ENCODE peak calls at places on chromosomes 13 and 19, in four cellular contexts. One of them, this sample, is unnamed.

GRCh38 chr19:18719541-18719940 is 36.1 kb downstream of the CRTC1 start:
- DNase-seq in caudate nucleus: no peak
- DNase-seq in CD4-positive, alpha-beta memory T cell: no peak
- DNase-seq in PC-3: no peak
- DNase-seq in this sample: no peak

GRCh38 chr13:24997367-24997967 is 98.5 kb upstream of the PABPC3 start:
- DNase-seq in caudate nucleus: no peak
- DNase-seq in CD4-positive, alpha-beta memory T cell: peak
- DNase-seq in PC-3: peak
- DNase-seq in this sample: no peak

GRCh38 chr13:78600317-78600899 is 2.9 kb downstream of the POU4F1 start:
- DNase-seq in CD4-positive, alpha-beta memory T cell: no peak
- DNase-seq in PC-3: no peak
- DNase-seq in caudate nucleus: no peak
- DNase-seq in this sample: no peak

GRCh38 chr19:50669319-50670101 is 20.3 kb downstream of the C19orf81 start:
- DNase-seq in caudate nucleus: no peak
- DNase-seq in PC-3: peak
- DNase-seq in CD4-positive, alpha-beta memory T cell: peak
- DNase-seq in this sample: no peak

GRCh38 chr13:106533101-106533939 is 2.1 kb downstream of the EFNB2 start:
- DNase-seq in CD4-positive, alpha-beta memory T cell: peak
- DNase-seq in PC-3: peak
- DNase-seq in caudate nucleus: peak
- DNase-seq in this sample: peak

GRCh38 chr19:38370299-38370698 is 4.1 kb upstream of the PSMD8 start:
- DNase-seq in CD4-positive, alpha-beta memory T cell: no peak
- DNase-seq in caudate nucleus: no peak
- DNase-seq in PC-3: no peak
- DNase-seq in this sample: no peak

GRCh38 chr13:111893071-111893606 is 173.8 kb upstream of the SOX1 start:
- DNase-seq in caudate nucleus: no peak
- DNase-seq in PC-3: no peak
- DNase-seq in CD4-positive, alpha-beta memory T cell: no peak
- DNase-seq in this sample: peak

GRCh38 chr13:21871919-21872318 is 201.0 kb downstream of the FGF9 start:
- DNase-seq in caudate nucleus: no peak
- DNase-seq in PC-3: no peak
- DNase-seq in CD4-positive, alpha-beta memory T cell: no peak
- DNase-seq in this sample: no peak

GRCh38 chr19:794989-795658 is 2.1 kb upstream of the PTBP1 start:
- DNase-seq in CD4-positive, alpha-beta memory T cell: no peak
- DNase-seq in PC-3: no peak
- DNase-seq in caudate nucleus: no peak
- DNase-seq in this sample: peak

GRCh38 chr19:49637865-49638350 is 2.0 kb downstream of the RRAS start:
- DNase-seq in CD4-positive, alpha-beta memory T cell: no peak
- DNase-seq in PC-3: peak
- DNase-seq in caudate nucleus: no peak
- DNase-seq in this sample: no peak

GRCh38 chr13:19150712-19151228 is 30.9 kb downstream of the TUBA3C start:
- DNase-seq in caudate nucleus: no peak
- DNase-seq in CD4-positive, alpha-beta memory T cell: no peak
- DNase-seq in PC-3: no peak
- DNase-seq in this sample: no peak

GRCh38 chr19:13997637-13997962 is 8.5 kb downstream of the RFX1 start:
- DNase-seq in caudate nucleus: no peak
- DNase-seq in PC-3: no peak
- DNase-seq in CD4-positive, alpha-beta memory T cell: no peak
- DNase-seq in this sample: no peak

GRCh38 chr19:39038098-39038497 is 5.7 kb upstream of the FBXO27 start:
- DNase-seq in PC-3: peak
- DNase-seq in CD4-positive, alpha-beta memory T cell: no peak
- DNase-seq in caudate nucleus: no peak
- DNase-seq in this sample: peak

GRCh38 chr19:37977992-37978391 is 71.0 kb downstream of the SIPA1L3 start:
- DNase-seq in caudate nucleus: peak
- DNase-seq in CD4-positive, alpha-beta memory T cell: no peak
- DNase-seq in PC-3: no peak
- DNase-seq in this sample: peak

GRCh38 chr19:40616178-40616577 is 15.0 kb downstream of the LTBP4 start:
- DNase-seq in caudate nucleus: no peak
- DNase-seq in CD4-positive, alpha-beta memory T cell: no peak
- DNase-seq in PC-3: no peak
- DNase-seq in this sample: no peak

GRCh38 chr13:74930402-74931165 is 551.4 kb downstream of the TBC1D4 start:
- DNase-seq in CD4-positive, alpha-beta memory T cell: no peak
- DNase-seq in PC-3: peak
- DNase-seq in caudate nucleus: peak
- DNase-seq in this sample: no peak

GRCh38 chr13:98519976-98520375 is 56.9 kb downstream of the STK24 start:
- DNase-seq in CD4-positive, alpha-beta memory T cell: no peak
- DNase-seq in PC-3: no peak
- DNase-seq in caudate nucleus: no peak
- DNase-seq in this sample: no peak

GRCh38 chr19:6064016-6064702 is 46.1 kb downstream of the RFX2 start:
- DNase-seq in caudate nucleus: no peak
- DNase-seq in CD4-positive, alpha-beta memory T cell: no peak
- DNase-seq in PC-3: peak
- DNase-seq in this sample: no peak

GRCh38 chr19:45280471-45280961 is 29.4 kb downstream of the MARK4 start:
- DNase-seq in CD4-positive, alpha-beta memory T cell: no peak
- DNase-seq in caudate nucleus: peak
- DNase-seq in PC-3: no peak
- DNase-seq in this sample: no peak

GRCh38 chr19:13398780-13399726 is 107.2 kb downstream of the CACNA1A start:
- DNase-seq in caudate nucleus: no peak
- DNase-seq in CD4-positive, alpha-beta memory T cell: no peak
- DNase-seq in PC-3: peak
- DNase-seq in this sample: no peak

GRCh38 chr19:35037716-35038622 is 3.6 kb upstream of the HPN start:
- DNase-seq in CD4-positive, alpha-beta memory T cell: no peak
- DNase-seq in caudate nucleus: no peak
- DNase-seq in PC-3: no peak
- DNase-seq in this sample: peak

GRCh38 chr13:39516140-39516539 is 86.9 kb downstream of the LHFPL6 start:
- DNase-seq in PC-3: no peak
- DNase-seq in caudate nucleus: no peak
- DNase-seq in CD4-positive, alpha-beta memory T cell: no peak
- DNase-seq in this sample: no peak

GRCh38 chr13:49302817-49303216 is 55.1 kb downstream of the CDADC1 start:
- DNase-seq in CD4-positive, alpha-beta memory T cell: no peak
- DNase-seq in caudate nucleus: no peak
- DNase-seq in PC-3: no peak
- DNase-seq in this sample: no peak

GRCh38 chr19:33778089-33778791 is 18.4 kb upstream of the KCTD15 start:
- DNase-seq in PC-3: peak
- DNase-seq in caudate nucleus: peak
- DNase-seq in CD4-positive, alpha-beta memory T cell: peak
- DNase-seq in this sample: peak

GRCh38 chr19:42423462-42424344 is 3.5 kb downstream of the LIPE start:
- DNase-seq in PC-3: peak
- DNase-seq in CD4-positive, alpha-beta memory T cell: peak
- DNase-seq in caudate nucleus: peak
- DNase-seq in this sample: peak

GRCh38 chr13:25463496-25463895 is 91.7 kb downstream of the ATP8A2 start:
- DNase-seq in PC-3: peak
- DNase-seq in caudate nucleus: no peak
- DNase-seq in CD4-positive, alpha-beta memory T cell: no peak
- DNase-seq in this sample: no peak

GRCh38 chr19:5290336-5291262 is 50.0 kb downstream of the PTPRS start:
- DNase-seq in PC-3: no peak
- DNase-seq in caudate nucleus: peak
- DNase-seq in CD4-positive, alpha-beta memory T cell: no peak
- DNase-seq in this sample: peak

DNA sequence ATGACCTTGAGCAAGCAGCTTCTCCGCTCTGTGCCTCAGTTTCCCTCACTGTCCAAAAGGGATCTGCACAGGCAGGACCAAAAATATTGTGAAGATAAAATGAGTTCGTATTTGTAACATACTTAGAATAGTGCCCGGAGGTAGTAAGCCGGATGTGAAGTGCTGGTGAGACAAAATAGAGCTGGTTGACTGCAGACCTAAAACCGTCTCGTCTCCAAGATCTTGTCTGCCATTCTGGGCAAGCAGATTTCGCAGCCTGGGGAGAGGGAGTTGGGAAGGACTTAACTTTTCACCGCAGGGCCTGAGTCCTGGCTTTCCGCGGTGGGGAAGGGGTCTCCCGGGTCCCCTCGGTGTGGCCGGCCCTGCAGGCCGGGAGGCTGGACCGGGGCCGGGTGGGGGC is 8.2 kb upstream of the BBC3 start:
- DNase-seq in CD4-positive, alpha-beta memory T cell: no peak
- DNase-seq in PC-3: no peak
- DNase-seq in caudate nucleus: no peak
- DNase-seq in this sample: no peak
- H3K27ac ChIP-seq in CD4-positive, alpha-beta memory T cell: peak
- H3K27ac ChIP-seq in PC-3: no peak
- H3K27ac ChIP-seq in caudate nucleus: no peak
- H3K27ac ChIP-seq in this sample: no peak

DNA sequence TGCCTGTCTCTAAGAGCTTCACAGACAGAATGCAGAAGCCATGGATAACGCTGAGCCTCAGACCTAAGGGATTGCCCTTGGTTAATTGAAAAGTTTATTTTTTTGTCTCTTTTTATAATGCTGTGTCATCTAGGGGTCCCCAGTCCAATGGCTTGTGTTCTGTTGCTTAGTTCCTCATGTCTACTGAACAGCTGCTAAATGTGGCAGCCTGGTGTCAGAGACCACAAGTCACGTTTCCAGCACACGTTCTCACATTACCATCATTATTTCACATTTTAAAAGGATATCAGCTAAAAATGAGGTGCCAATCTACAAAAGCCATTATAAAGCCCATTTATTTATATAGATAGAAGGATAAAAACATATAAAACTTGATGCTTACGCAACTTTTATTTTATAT is 1362.0 kb downstream of the PCDH9 start:
- DNase-seq in caudate nucleus: no peak
- DNase-seq in CD4-positive, alpha-beta memory T cell: no peak
- DNase-seq in PC-3: no peak
- DNase-seq in this sample: no peak
- H3K27ac ChIP-seq in caudate nucleus: no peak
- H3K27ac ChIP-seq in CD4-positive, alpha-beta memory T cell: no peak
- H3K27ac ChIP-seq in PC-3: no peak
- H3K27ac ChIP-seq in this sample: no peak

GRCh38 chr19:2076481-2077082 is 19.5 kb downstream of the MOB3A start:
- DNase-seq in CD4-positive, alpha-beta memory T cell: no peak
- DNase-seq in PC-3: no peak
- DNase-seq in caudate nucleus: no peak
- DNase-seq in this sample: no peak
- H3K27ac ChIP-seq in CD4-positive, alpha-beta memory T cell: no peak
- H3K27ac ChIP-seq in PC-3: no peak
- H3K27ac ChIP-seq in caudate nucleus: no peak
- H3K27ac ChIP-seq in this sample: no peak

DNA sequence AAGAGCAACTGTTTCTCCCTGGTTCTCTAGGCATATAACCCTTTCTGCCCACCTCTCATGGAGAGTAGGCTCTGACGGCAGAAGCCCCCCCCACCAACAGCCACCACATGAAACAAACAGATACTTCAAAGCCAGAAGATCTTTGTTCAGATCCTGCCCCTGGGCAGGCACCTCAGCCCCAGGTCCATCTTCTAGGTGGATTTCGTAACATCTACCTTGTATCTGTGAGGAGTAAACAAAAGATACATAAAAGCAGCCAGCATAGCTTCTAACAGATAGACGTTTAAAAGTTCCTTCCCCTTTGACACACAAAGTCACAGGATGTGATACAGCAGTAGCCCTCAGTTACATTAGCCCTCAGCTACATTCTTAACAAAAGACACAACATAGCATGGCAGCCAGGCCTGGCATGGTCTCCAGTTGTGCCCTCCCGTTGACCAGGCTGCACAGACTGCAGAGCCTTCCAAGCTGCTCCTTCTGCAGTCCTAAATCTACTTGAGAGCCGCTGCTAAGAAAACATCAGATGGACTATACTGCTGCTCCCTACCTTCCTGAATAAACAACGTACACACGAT is 35.4 kb downstream of the BRD4 start:
- DNase-seq in CD4-positive, alpha-beta memory T cell: no peak
- DNase-seq in caudate nucleus: no peak
- DNase-seq in PC-3: peak
- DNase-seq in this sample: no peak
- H3K27ac ChIP-seq in CD4-positive, alpha-beta memory T cell: no peak
- H3K27ac ChIP-seq in caudate nucleus: no peak
- H3K27ac ChIP-seq in PC-3: peak
- H3K27ac ChIP-seq in this sample: no peak

GRCh38 chr13:28045861-28046260 is 54.5 kb downstream of the FLT3 start:
- DNase-seq in PC-3: no peak
- DNase-seq in CD4-positive, alpha-beta memory T cell: no peak
- DNase-seq in caudate nucleus: no peak
- DNase-seq in this sample: no peak

GRCh38 chr13:28048768-28049167 is 51.6 kb downstream of the FLT3 start:
- DNase-seq in CD4-positive, alpha-beta memory T cell: no peak
- DNase-seq in PC-3: no peak
- DNase-seq in caudate nucleus: no peak
- DNase-seq in this sample: no peak

GRCh38 chr13:28046981-28047380 is 53.4 kb downstream of the FLT3 start:
- DNase-seq in caudate nucleus: no peak
- DNase-seq in PC-3: no peak
- DNase-seq in CD4-positive, alpha-beta memory T cell: no peak
- DNase-seq in this sample: no peak

GRCh38 chr13:28049215-28049614 is 51.2 kb downstream of the FLT3 start:
- DNase-seq in caudate nucleus: no peak
- DNase-seq in CD4-positive, alpha-beta memory T cell: no peak
- DNase-seq in PC-3: no peak
- DNase-seq in this sample: no peak

DNA sequence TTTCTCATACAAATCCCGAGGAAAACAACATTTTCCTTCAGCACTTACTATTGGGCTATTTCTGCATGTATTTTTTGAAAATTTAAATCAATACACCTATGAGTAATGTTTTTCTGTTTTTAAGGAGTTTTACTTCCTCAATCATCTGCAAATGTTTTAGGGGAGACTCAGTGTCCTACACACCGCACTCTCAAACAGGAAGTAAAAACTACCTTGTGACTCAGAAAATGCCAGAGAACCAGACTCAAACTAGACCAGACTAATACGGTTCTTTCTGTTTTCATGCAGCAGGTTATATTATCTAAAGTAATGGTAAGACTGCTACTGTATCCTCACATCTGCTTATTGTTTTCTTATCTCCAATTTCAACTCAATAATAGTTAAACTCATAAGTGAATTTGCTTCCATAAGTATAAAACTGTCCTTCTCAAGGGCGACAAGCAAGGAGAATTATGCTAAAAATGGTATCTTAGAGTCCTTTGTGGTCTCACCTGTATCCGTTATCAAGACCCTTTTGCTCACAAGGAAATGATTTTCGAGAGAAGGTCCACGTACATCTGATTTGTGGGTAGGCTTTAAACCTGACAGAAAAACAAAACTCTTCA is 52.5 kb downstream of the FLT3 start:
- DNase-seq in caudate nucleus: no peak
- DNase-seq in CD4-positive, alpha-beta memory T cell: no peak
- DNase-seq in PC-3: peak
- DNase-seq in this sample: no peak
- H3K27ac ChIP-seq in caudate nucleus: no peak
- H3K27ac ChIP-seq in CD4-positive, alpha-beta memory T cell: no peak
- H3K27ac ChIP-seq in PC-3: no peak
- H3K27ac ChIP-seq in this sample: no peak

GRCh38 chr19:3336680-3337523 is 29.5 kb upstream of the NFIC start:
- DNase-seq in caudate nucleus: peak
- DNase-seq in PC-3: no peak
- DNase-seq in CD4-positive, alpha-beta memory T cell: no peak
- DNase-seq in this sample: peak
- H3K27ac ChIP-seq in caudate nucleus: peak
- H3K27ac ChIP-seq in PC-3: no peak
- H3K27ac ChIP-seq in CD4-positive, alpha-beta memory T cell: no peak
- H3K27ac ChIP-seq in this sample: peak

This sample was measured in substantia nigra.